ENCODE peak calls at places on chromosomes 7 and 10, in four cellular contexts. One of them, this sample, is unnamed.

GRCh38 chr10:1578392-1579140 is 158.8 kb downstream of the ADARB2 start:
- DNase-seq in NCI-H446: no peak
- DNase-seq in Kasumi-1: no peak
- DNase-seq in hepatocyte: no peak
- DNase-seq in this sample: no peak

GRCh38 chr7:98234429-98235147 is 17.4 kb downstream of the TECPR1 start:
- DNase-seq in NCI-H446: no peak
- DNase-seq in Kasumi-1: no peak
- DNase-seq in hepatocyte: no peak
- DNase-seq in this sample: no peak

GRCh38 chr7:158470336-158470735 is 117.3 kb downstream of the PTPRN2 start:
- DNase-seq in NCI-H446: no peak
- DNase-seq in Kasumi-1: no peak
- DNase-seq in hepatocyte: no peak
- DNase-seq in this sample: no peak

GRCh38 chr7:100696123-100696521 is 2.1 kb upstream of the GIGYF1 start:
- DNase-seq in NCI-H446: no peak
- DNase-seq in Kasumi-1: no peak
- DNase-seq in hepatocyte: no peak
- DNase-seq in this sample: no peak

GRCh38 chr7:514651-515598 is 4.7 kb downstream of the PDGFA start:
- DNase-seq in NCI-H446: no peak
- DNase-seq in Kasumi-1: no peak
- DNase-seq in hepatocyte: no peak
- DNase-seq in this sample: peak; percentile 66

GRCh38 chr10:100739516-100740368 is 5.6 kb upstream of the PAX2 start:
- DNase-seq in NCI-H446: no peak
- DNase-seq in Kasumi-1: no peak
- DNase-seq in hepatocyte: peak; percentile 69
- DNase-seq in this sample: no peak

GRCh38 chr10:72567884-72568283 is 58.0 kb downstream of the MICU1 start:
- DNase-seq in NCI-H446: peak; percentile 0
- DNase-seq in Kasumi-1: peak; percentile 72
- DNase-seq in hepatocyte: no peak
- DNase-seq in this sample: peak; percentile 24

GRCh38 chr10:31940839-31941653 is 12.4 kb upstream of the ARHGAP12 start:
- DNase-seq in NCI-H446: peak; percentile 35
- DNase-seq in Kasumi-1: no peak
- DNase-seq in hepatocyte: peak; percentile 83
- DNase-seq in this sample: no peak

GRCh38 chr7:79877874-79878465 is 256.7 kb upstream of the GNAI1 start:
- DNase-seq in NCI-H446: no peak
- DNase-seq in Kasumi-1: no peak
- DNase-seq in hepatocyte: no peak
- DNase-seq in this sample: no peak

GRCh38 chr7:20595971-20596370 is 19.5 kb upstream of the ABCB5 start:
- DNase-seq in NCI-H446: no peak
- DNase-seq in Kasumi-1: no peak
- DNase-seq in hepatocyte: no peak
- DNase-seq in this sample: no peak

GRCh38 chr10:123795196-123795780 is 96.3 kb downstream of the CPXM2 start:
- DNase-seq in NCI-H446: no peak
- DNase-seq in Kasumi-1: no peak
- DNase-seq in hepatocyte: no peak
- DNase-seq in this sample: no peak

GRCh38 chr10:31697271-31698168 is 231.1 kb downstream of the ARHGAP12 start:
- DNase-seq in NCI-H446: peak; percentile 49
- DNase-seq in Kasumi-1: no peak
- DNase-seq in hepatocyte: peak; percentile 48
- DNase-seq in this sample: peak; percentile 85

GRCh38 chr10:29037348-29038113 is 251.3 kb upstream of the LYZL1 start:
- DNase-seq in NCI-H446: no peak
- DNase-seq in Kasumi-1: no peak
- DNase-seq in hepatocyte: no peak
- DNase-seq in this sample: no peak

GRCh38 chr7:135742371-135742770 is 6.2 kb downstream of the FAM180A start:
- DNase-seq in NCI-H446: no peak
- DNase-seq in Kasumi-1: no peak
- DNase-seq in hepatocyte: no peak
- DNase-seq in this sample: no peak

GRCh38 chr7:157602156-157602555 is 265.4 kb downstream of the DNAJB6 start:
- DNase-seq in NCI-H446: no peak
- DNase-seq in Kasumi-1: no peak
- DNase-seq in hepatocyte: no peak
- DNase-seq in this sample: no peak

GRCh38 chr10:78457804-78458483 is 424.3 kb downstream of the RPS24 start:
- DNase-seq in NCI-H446: no peak
- DNase-seq in Kasumi-1: no peak
- DNase-seq in hepatocyte: no peak
- DNase-seq in this sample: no peak

GRCh38 chr7:42342381-42342780 is 105.4 kb upstream of the GLI3 start:
- DNase-seq in NCI-H446: no peak
- DNase-seq in Kasumi-1: no peak
- DNase-seq in hepatocyte: no peak
- DNase-seq in this sample: no peak

GRCh38 chr10:48480397-48481374 is 124.2 kb downstream of the ARHGAP22 start:
- DNase-seq in NCI-H446: no peak
- DNase-seq in Kasumi-1: no peak
- DNase-seq in hepatocyte: no peak
- DNase-seq in this sample: peak; percentile 56

GRCh38 chr7:95798401-95798930 is 26.1 kb downstream of the DYNC1I1 start:
- DNase-seq in NCI-H446: no peak
- DNase-seq in Kasumi-1: no peak
- DNase-seq in hepatocyte: no peak
- DNase-seq in this sample: no peak

GRCh38 chr7:76155938-76156337 is 45.8 kb upstream of the SRRM3 start:
- DNase-seq in NCI-H446: no peak
- DNase-seq in Kasumi-1: peak; percentile 67
- DNase-seq in hepatocyte: peak; percentile 37
- DNase-seq in this sample: peak; percentile 56

GRCh38 chr10:59993931-59994330 is 87.6 kb upstream of the CCDC6 start:
- DNase-seq in NCI-H446: no peak
- DNase-seq in Kasumi-1: no peak
- DNase-seq in hepatocyte: no peak
- DNase-seq in this sample: no peak

GRCh38 chr7:128872394-128872824 is 9.8 kb downstream of the ATP6V1F start:
- DNase-seq in NCI-H446: no peak
- DNase-seq in Kasumi-1: peak; percentile 18
- DNase-seq in hepatocyte: no peak
- DNase-seq in this sample: no peak

GRCh38 chr7:70647801-70648491 is 484.0 kb upstream of the GALNT17 start:
- DNase-seq in NCI-H446: no peak
- DNase-seq in Kasumi-1: no peak
- DNase-seq in hepatocyte: no peak
- DNase-seq in this sample: no peak

GRCh38 chr7:18521945-18522566 is 26.5 kb downstream of the HDAC9 start:
- DNase-seq in NCI-H446: no peak
- DNase-seq in Kasumi-1: no peak
- DNase-seq in hepatocyte: no peak
- DNase-seq in this sample: no peak

This sample was measured in pons.